ENCODE peak calls at places on chromosome 3, in six cellular contexts. H is CD8-positive, alpha-beta memory T cell; S is CD8-positive, alpha-beta T cell; R is colonic mucosa; C is ovary; B is A549. T is an unnamed sample. For H3K4me1, the result is how much of the 10 kb centered on the place peaks cover.

GRCh38 chr3:190444576-190445145 is 5.0 kb downstream of the TMEM207 start:
- DNase-seq in B (no peak), H (no peak), R (no peak), S (no peak), C (no peak), T (no peak)

GRCh38 chr3:14634763-14635400 is 16.7 kb upstream of the CCDC174 start:
- DNase-seq in R (no peak), H (no peak), C (no peak), S (no peak), B (no peak), T (no peak)

GRCh38 chr3:151315136-151315535 is 1.5 kb downstream of the GPR87 start:
- DNase-seq in R (no peak), B (no peak), S (no peak), C (no peak), H (no peak), T (no peak)

GRCh38 chr3:66312039-66312438 is 91.2 kb downstream of the SLC25A26 start:
- DNase-seq in R (no peak), S (peak), H (peak), B (no peak), C (no peak), T (no peak)

GRCh38 chr3:104132566-104132997 is 1234.1 kb upstream of the ALCAM start:
- DNase-seq in S (no peak), H (no peak), B (no peak), R (no peak), C (no peak), T (no peak)

GRCh38 chr3:133754973-133755828 is 9.0 kb downstream of the TF start:
- DNase-seq in H (no peak), S (no peak), B (no peak), R (no peak), C (no peak), T (no peak)

GRCh38 chr3:134527037-134527436 is 41.2 kb downstream of the CEP63 start:
- DNase-seq in B (no peak), R (no peak), S (no peak), H (no peak), C (no peak), T (no peak)

GRCh38 chr3:127473244-127474024 is 117.1 kb downstream of the TPRA1 start:
- DNase-seq in H (no peak), R (no peak), S (no peak), C (no peak), B (peak), T (peak)

GRCh38 chr3:109685084-109686079 is 348.0 kb upstream of the DPPA4 start:
- DNase-seq in H (no peak), B (peak), S (no peak), R (peak), C (peak), T (peak)

GRCh38 chr3:117557469-117557868 is 847.9 kb downstream of the TUSC7 start:
- DNase-seq in S (no peak), H (no peak), C (no peak), B (no peak), R (no peak), T (no peak)

GRCh38 chr3:56916697-56917336 is 115.1 kb upstream of the ARHGEF3 start:
- DNase-seq in S (no peak), R (no peak), B (no peak), C (no peak), H (no peak), T (no peak)

GRCh38 chr3:162170581-162170980 is 674.0 kb downstream of the OTOL1 start:
- DNase-seq in R (no peak), B (no peak), S (no peak), H (no peak), C (no peak), T (no peak)

GRCh38 chr3:194522579-194523046 is 35.8 kb upstream of the ATP13A3 start:
- DNase-seq in R (no peak), S (no peak), H (no peak), C (no peak), B (no peak), T (no peak)

GRCh38 chr3:146163584-146163983 is 2.6 kb upstream of the PLOD2 start:
- DNase-seq in B (peak), H (no peak), C (no peak), S (no peak), R (no peak), T (no peak)

GRCh38 chr3:33372218-33373081 is 67.8 kb downstream of the UBP1 start:
- DNase-seq in S (peak), R (peak), H (peak), C (peak), B (peak), T (peak)

GRCh38 chr3:171747223-171747920 is 62.9 kb downstream of the PLD1 start:
- DNase-seq in B (no peak), R (no peak), S (no peak), H (no peak), C (no peak), T (no peak)

GRCh38 chr3:173395073-173395411 is 2.5 kb upstream of the NLGN1 start:
- DNase-seq in H (no peak), S (no peak), R (no peak), C (no peak), B (no peak), T (no peak)

DNA sequence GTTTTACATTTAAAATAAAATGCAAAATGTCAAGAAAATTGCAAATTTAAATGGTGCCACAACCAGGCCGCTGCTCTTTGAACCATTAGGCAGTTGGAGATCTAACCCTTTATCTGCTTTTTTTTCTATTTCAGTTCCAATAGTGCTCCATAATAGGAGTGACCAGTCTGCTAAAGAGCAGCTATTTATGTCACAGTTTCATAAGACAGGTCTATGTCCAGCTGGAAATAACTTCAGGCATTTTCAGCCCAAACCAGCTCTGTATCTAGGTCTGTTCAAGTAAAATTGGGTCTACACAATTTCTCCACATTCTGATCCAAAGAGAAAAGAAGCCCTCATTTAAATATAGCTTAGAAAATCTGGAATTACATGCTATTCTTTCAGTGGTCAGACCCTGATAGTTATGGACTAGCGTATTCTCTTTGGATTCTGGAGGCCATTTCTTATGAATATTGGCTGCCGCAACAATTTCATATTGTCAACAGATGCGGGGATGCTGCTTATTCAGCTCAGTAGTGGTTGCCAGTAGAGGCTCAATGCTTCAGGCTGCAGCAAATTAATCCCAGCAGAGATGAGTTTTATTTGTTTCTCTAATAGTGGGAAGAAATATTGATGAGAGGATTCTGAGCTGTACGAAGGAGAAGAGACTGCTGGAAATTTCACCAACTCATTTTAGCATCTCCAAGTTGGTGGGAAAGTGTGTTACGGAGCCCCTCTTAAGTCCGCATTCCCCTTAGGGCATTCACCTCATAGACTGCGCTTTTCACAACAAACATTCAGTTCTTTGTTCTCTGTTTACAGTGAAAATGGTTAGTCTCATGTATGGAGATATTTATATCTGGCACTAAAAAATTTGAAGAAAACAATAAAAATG is 887.0 kb downstream of the ROBO1 start:
- DNase-seq in R (no peak), S (no peak), B (no peak), C (no peak), H (no peak), T (peak)
- H3K4me3 ChIP-seq in R (no peak), S (no peak), B (no peak), C (no peak), H (no peak), T (no peak)

GRCh38 chr3:11845661-11846060 is 1.0 kb downstream of the TAMM41 start:
- DNase-seq in S (no peak), H (no peak), B (peak), R (peak), C (no peak), T (no peak)
- H3K27ac ChIP-seq in S (peak), H (peak), B (peak), R (peak), C (peak), T (no peak)

DNA sequence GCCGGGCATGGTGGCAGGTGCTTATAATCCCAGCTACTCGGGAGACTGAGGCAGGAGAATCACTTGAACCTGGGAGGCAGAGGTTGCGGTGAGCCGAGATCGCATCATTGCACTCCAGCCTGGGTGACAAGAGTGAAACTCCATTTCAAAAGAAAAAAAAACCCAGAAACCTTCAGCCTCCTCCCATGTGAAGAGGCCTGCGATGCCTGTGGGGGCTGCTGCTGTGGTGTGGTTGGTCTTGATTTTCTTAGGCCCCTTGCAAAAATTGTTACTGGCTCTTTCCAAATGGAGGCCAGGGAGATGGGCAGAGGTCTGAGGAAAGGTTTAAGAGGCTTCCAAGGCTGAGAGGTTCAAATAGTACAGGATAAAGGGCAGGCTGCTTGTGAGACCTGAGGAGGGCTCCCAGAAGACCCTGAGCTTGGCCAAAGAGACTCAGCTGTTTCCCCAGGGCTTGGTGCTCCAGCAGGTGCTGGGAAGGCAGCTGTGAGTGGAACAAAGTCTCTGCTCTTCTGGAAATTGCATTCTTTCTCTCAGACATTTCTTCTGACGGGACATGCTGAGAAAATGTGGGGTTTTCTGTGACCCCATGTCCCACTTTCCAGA is 18.4 kb downstream of the GCSAM start:
- DNase-seq in S (no peak), R (no peak), C (no peak), H (no peak), B (no peak), T (peak)
- H3K4me1 ChIP-seq in S (under half), R (under half), C (under half), H (under half), B (under half), T (under half)

GRCh38 chr3:98512576-98512975 is 10.1 kb downstream of the CLDND1 start:
- DNase-seq in S (no peak), B (no peak), R (no peak), H (no peak), C (no peak), T (no peak)
- H3K4me3 ChIP-seq in S (no peak), B (no peak), R (no peak), H (no peak), C (no peak), T (no peak)